ENCODE peak calls at places on chromosomes 16 and 17, in ten cellular contexts. E is heart right ventricle; F is CD8-positive, alpha-beta T cell; X is endodermal cell; Q is heart left ventricle; K is A549; R is stomach; Z is lower lobe of right lung; U is CD4-positive, alpha-beta T cell; D is mucosa of descending colon. L is an unnamed sample. For H3K9me3, the result is how much of the 10 kb centered on the place peaks cover.

GRCh38 chr16:22348296-22348695 is 26.1 kb downstream of the CDR2 start:
- DNase-seq in E (no peak), F (no peak), X (no peak), Q (no peak), K (no peak), R (no peak), Z (no peak), U (no peak), D (no peak), L (no peak)

GRCh38 chr17:59357929-59358328 is 26.5 kb downstream of the YPEL2 start:
- DNase-seq in E (no peak), F (no peak), X (no peak), Q (no peak), K (no peak), R (no peak), Z (no peak), U (no peak), D (no peak), L (no peak)

GRCh38 chr16:80894091-80894490 is 89.7 kb upstream of the CDYL2 start:
- DNase-seq in E (no peak), F (no peak), X (no peak), Q (no peak), K (no peak), R (no peak), Z (no peak), U (no peak), D (no peak), L (no peak)

GRCh38 chr16:67703626-67704025 is 15.5 kb downstream of the GFOD2 start:
- DNase-seq in E (no peak), F (no peak), X (no peak), Q (no peak), K (no peak), R (no peak), Z (no peak), U (no peak), D (no peak), L (no peak)

GRCh38 chr16:57446530-57447141 is 549 bp downstream of the CIAPIN1 start:
- DNase-seq in E (no peak), F (peak), X (no peak), Q (no peak), K (peak), R (peak), Z (no peak), U (peak), D (no peak), L (peak)

GRCh38 chr16:47258874-47259461 is 115.2 kb upstream of the NETO2 start:
- DNase-seq in E (no peak), F (no peak), X (peak), Q (no peak), K (peak), R (no peak), Z (no peak), U (no peak), D (no peak), L (no peak)

GRCh38 chr17:75875182-75875939 is 3.0 kb downstream of the TRIM47 start:
- DNase-seq in E (peak), F (no peak), X (no peak), Q (no peak), K (no peak), R (peak), Z (no peak), U (no peak), D (no peak), L (no peak)

GRCh38 chr16:62805221-62805857 is 769.1 kb upstream of the CDH8 start:
- DNase-seq in E (no peak), F (no peak), X (no peak), Q (peak), K (no peak), R (peak), Z (no peak), U (no peak), D (no peak), L (no peak)

GRCh38 chr17:77666881-77667395 is 291.6 kb upstream of the TNRC6C start:
- DNase-seq in E (no peak), F (peak), X (no peak), Q (no peak), K (no peak), R (no peak), Z (no peak), U (peak), D (no peak), L (no peak)

GRCh38 chr17:72476575-72476986 is 355.8 kb downstream of the SOX9 start:
- DNase-seq in E (no peak), F (no peak), X (peak), Q (no peak), K (no peak), R (peak), Z (no peak), U (no peak), D (no peak), L (no peak)

GRCh38 chr17:65598711-65599110 is 37.3 kb upstream of the AXIN2 start:
- DNase-seq in E (no peak), F (no peak), X (no peak), Q (no peak), K (no peak), R (no peak), Z (no peak), U (no peak), D (no peak), L (no peak)

GRCh38 chr17:83149761-83150251 is 70.4 kb downstream of the METRNL start:
- DNase-seq in E (no peak), F (no peak), X (peak), Q (no peak), K (no peak), R (no peak), Z (no peak), U (no peak), D (no peak), L (peak)

GRCh38 chr16:72467157-72467759 is 295.3 kb upstream of the PMFBP1 start:
- DNase-seq in E (no peak), F (no peak), X (peak), Q (no peak), K (peak), R (no peak), Z (no peak), U (no peak), D (no peak), L (no peak)

GRCh38 chr16:86568677-86569623 is 2.3 kb downstream of the FOXC2 start:
- DNase-seq in E (no peak), F (no peak), X (no peak), Q (no peak), K (no peak), R (no peak), Z (no peak), U (no peak), D (no peak), L (no peak)

GRCh38 chr17:73291260-73291801 is 20.5 kb downstream of the CDC42EP4 start:
- DNase-seq in E (peak), F (no peak), X (no peak), Q (peak), K (peak), R (peak), Z (peak), U (no peak), D (peak), L (peak)

GRCh38 chr16:4532238-4532637 is 6.3 kb downstream of the CDIP1 start:
- DNase-seq in E (no peak), F (no peak), X (no peak), Q (no peak), K (no peak), R (no peak), Z (no peak), U (no peak), D (no peak), L (no peak)

GRCh38 chr17:78128616-78129384 is at the start of gene TMC6:
- DNase-seq in E (peak), F (peak), X (peak), Q (peak), K (peak), R (peak), Z (peak), U (peak), D (peak), L (no peak)

GRCh38 chr16:1154887-1155331 is 2.0 kb downstream of the CACNA1H start:
- DNase-seq in E (no peak), F (no peak), X (no peak), Q (no peak), K (peak), R (no peak), Z (no peak), U (no peak), D (no peak), L (no peak)

GRCh38 chr17:61205931-61206330 is 193.7 kb upstream of the TBX2 start:
- DNase-seq in E (no peak), F (no peak), X (no peak), Q (no peak), K (no peak), R (no peak), Z (no peak), U (no peak), D (no peak), L (no peak)

GRCh38 chr16:22132801-22133200 is 29.5 kb upstream of the SDR42E2 start:
- DNase-seq in E (no peak), F (no peak), X (no peak), Q (no peak), K (no peak), R (no peak), Z (no peak), U (no peak), D (no peak), L (no peak)

GRCh38 chr16:35364263-35364662 is 1904.9 kb downstream of the TP53TG3F start:
- DNase-seq in E (no peak), F (no peak), X (no peak), Q (no peak), K (no peak), R (no peak), Z (no peak), U (no peak), D (no peak), L (no peak)
- H3K9me3 ChIP-seq in E (under half), F (under half), X (half or more), Q (under half), K (under half), R (under half), Z (under half), U (under half), D (under half), L (under half)

GRCh38 chr17:6346986-6347385 is 87.9 kb downstream of the AIPL1 start:
- DNase-seq in E (no peak), F (no peak), X (peak), Q (no peak), K (no peak), R (no peak), Z (no peak), U (no peak), D (no peak), L (no peak)
- TF ChIP-seq CTCF in E (no peak), F (no peak), X (no peak), Q (no peak), K (no peak), R (no peak), Z (no peak), U (no peak), D (no peak), L (no peak)

GRCh38 chr17:50613007-50613406 is 21.7 kb upstream of the ABCC3 start:
- DNase-seq in E (no peak), F (no peak), X (no peak), Q (no peak), K (no peak), R (no peak), Z (no peak), U (no peak), D (no peak), L (no peak)
- H3K9me3 ChIP-seq in E (under half), F (under half), X (under half), Q (under half), K (under half), R (under half), Z (under half), U (under half), D (under half), L (under half)

DNA sequence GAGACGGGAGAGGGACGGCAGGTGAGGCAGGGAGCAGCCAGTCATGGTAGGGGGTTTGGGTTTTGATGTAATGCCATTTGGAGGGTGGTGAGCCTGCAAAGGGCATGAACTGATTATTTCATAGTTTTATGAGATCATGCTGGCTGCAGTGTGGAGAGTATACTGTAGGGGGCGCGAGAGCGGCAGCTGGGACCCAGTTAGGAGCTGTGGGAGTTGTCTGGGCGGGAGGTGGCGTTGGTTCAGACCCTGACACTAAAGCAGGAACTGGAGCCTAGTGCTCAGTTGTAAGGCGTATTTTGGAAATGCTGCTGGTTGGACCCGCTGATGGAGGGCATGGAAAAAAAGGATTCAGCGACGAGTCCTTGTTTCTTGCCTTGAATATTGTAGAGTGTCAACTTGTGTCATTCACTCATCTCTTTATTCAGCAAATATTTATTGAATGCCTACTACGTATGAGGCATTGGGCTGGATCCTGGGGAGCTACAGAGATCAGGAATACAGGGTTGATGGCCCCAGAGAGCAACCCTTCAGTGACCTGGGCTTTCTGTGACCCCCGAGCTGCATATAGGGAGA is 23.7 kb upstream of the KDM8 start:
- DNase-seq in E (peak), F (peak), X (peak), Q (peak), K (peak), R (peak), Z (peak), U (peak), D (peak), L (peak)
- TF ChIP-seq CTCF in E (peak), F (peak), X (peak), Q (peak), K (peak), R (no peak), Z (peak), U (peak), D (peak), L (peak)

GRCh38 chr17:5809580-5810188 is 225.4 kb upstream of the NLRP1 start:
- DNase-seq in E (no peak), F (no peak), X (no peak), Q (no peak), K (no peak), R (no peak), Z (no peak), U (no peak), D (no peak), L (no peak)
- H3K9me3 ChIP-seq in E (under half), F (under half), X (under half), Q (under half), K (half or more), R (under half), Z (under half), U (under half), D (under half), L (under half)

DNA sequence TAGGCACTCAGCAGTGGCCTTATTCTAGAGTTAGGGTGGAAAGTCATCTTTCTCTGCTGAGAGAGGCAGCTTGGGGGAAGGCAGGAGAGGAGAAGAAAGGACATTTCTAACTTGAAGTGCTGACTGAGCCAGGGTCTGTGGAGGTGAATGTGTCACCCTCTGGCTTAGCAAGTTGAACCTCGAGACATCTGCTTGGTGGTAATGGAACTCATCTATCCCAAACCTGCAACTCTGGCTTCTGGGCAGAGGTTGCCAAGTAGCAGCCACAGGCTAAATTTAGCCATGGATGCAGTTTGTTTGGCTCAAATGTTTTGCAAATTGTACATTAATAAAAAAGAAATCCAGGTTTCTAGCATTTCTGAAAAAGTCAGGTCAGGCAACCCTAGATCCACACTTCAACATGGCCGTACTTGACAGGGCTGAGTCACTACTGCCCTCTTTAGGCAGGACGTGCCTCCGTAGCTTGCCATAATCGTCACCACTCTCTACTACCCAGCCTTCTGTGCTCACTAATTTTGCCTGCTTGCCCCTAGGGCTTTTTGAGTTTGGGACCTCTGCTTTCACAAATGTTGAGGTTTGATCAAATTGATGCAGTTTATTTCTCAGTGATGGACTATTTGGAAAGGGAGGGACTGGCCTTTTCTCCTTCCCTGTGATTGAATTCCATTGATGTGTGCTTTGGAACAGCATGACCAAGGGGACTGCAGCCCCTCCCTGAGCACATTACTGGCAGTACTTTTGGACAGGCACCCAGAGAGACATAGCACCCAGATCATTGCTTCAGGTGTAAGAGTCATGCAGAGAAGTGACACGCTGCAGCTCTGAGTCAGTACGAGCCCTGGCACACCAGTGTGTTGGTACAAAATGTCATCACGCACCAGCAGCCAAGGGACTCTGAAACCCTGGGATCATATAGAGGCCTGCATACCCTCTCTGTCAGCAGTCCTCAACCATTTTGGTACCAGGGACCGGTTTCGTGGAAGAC is 5.2 kb downstream of the CDH13 start:
- DNase-seq in E (no peak), F (no peak), X (peak), Q (no peak), K (no peak), R (no peak), Z (no peak), U (no peak), D (no peak), L (no peak)
- TF ChIP-seq CTCF in E (peak), F (no peak), X (peak), Q (no peak), K (no peak), R (no peak), Z (no peak), U (no peak), D (no peak), L (no peak)

GRCh38 chr17:46977750-46978488 is 1.1 kb downstream of the RPRML start:
- DNase-seq in E (no peak), F (no peak), X (peak), Q (no peak), K (no peak), R (no peak), Z (no peak), U (no peak), D (no peak), L (no peak)

GRCh38 chr17:46977348-46977747 is 1.7 kb downstream of the RPRML start:
- DNase-seq in E (no peak), F (no peak), X (peak), Q (no peak), K (peak), R (peak), Z (no peak), U (no peak), D (no peak), L (no peak)

GRCh38 chr17:46979023-46979870 is at the start of gene RPRML:
- DNase-seq in E (peak), F (no peak), X (peak), Q (peak), K (peak), R (peak), Z (peak), U (peak), D (peak), L (no peak)

GRCh38 chr17:46976626-46977270 is 2.3 kb downstream of the RPRML start:
- DNase-seq in E (no peak), F (no peak), X (peak), Q (no peak), K (no peak), R (no peak), Z (no peak), U (no peak), D (no peak), L (no peak)

DNA sequence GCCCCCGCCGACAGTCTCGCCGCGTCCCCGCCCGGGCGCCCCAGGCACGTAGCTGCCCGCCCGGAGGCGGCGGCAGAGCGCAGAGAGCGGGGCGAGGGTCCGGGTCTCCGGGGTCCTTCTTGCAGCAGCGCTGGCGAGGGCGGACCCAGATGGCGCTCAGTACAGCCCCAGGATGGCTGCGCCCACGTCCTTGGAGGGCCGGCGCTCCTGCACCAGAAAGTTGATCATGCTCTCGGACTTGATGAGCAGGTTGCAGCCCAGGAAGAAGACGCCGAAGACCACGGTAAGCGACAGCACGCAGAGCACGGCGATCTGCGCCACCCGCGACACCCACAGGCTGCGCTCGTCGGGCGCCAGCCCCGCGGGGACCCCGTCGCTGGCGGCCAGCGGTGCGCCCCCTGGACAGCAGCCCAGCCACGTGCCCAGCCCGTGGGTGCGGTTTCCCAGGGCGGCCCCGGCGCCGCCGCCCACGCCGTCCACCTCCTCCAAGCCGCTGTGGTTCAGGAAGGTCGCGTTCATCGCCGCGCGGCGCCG is 497 bp downstream of the RPRML start:
- DNase-seq in E (no peak), F (no peak), X (peak), Q (no peak), K (no peak), R (no peak), Z (no peak), U (no peak), D (no peak), L (no peak)
- H3K9me3 ChIP-seq in E (under half), F (under half), X (under half), Q (under half), K (under half), R (under half), Z (under half), U (under half), D (under half), L (under half)

L was measured in right atrium auricular region.